ENCODE peak calls at places on chromosomes 2 and 18, in six cellular contexts. One of them, this sample, is unnamed. For H3K4me1, the result is how much of the 10 kb centered on the place peaks cover.

GRCh38 chr2:235958221-235958620 is 210.0 kb downstream of the GBX2 start:
- DNase-seq in mammary epithelial cell: no peak
- DNase-seq in heart right ventricle: no peak
- DNase-seq in Peyer's patch: no peak
- DNase-seq in heart left ventricle: no peak
- DNase-seq in left lung: no peak
- DNase-seq in this sample: no peak

GRCh38 chr2:260507-261161 is 3.2 kb downstream of the SH3YL1 start:
- DNase-seq in heart right ventricle: no peak
- DNase-seq in left lung: no peak
- DNase-seq in heart left ventricle: no peak
- DNase-seq in Peyer's patch: peak
- DNase-seq in mammary epithelial cell: no peak
- DNase-seq in this sample: no peak

GRCh38 chr18:77105680-77106079 is 26.9 kb downstream of the MBP start:
- DNase-seq in Peyer's patch: no peak
- DNase-seq in heart left ventricle: no peak
- DNase-seq in heart right ventricle: no peak
- DNase-seq in mammary epithelial cell: no peak
- DNase-seq in left lung: no peak
- DNase-seq in this sample: no peak

GRCh38 chr2:98412751-98413445 is 31.8 kb upstream of the INPP4A start:
- DNase-seq in heart right ventricle: no peak
- DNase-seq in mammary epithelial cell: peak
- DNase-seq in left lung: no peak
- DNase-seq in Peyer's patch: peak
- DNase-seq in heart left ventricle: no peak
- DNase-seq in this sample: peak

GRCh38 chr2:186950694-186951093 is 101.7 kb upstream of the ZSWIM2 start:
- DNase-seq in left lung: no peak
- DNase-seq in heart left ventricle: no peak
- DNase-seq in Peyer's patch: no peak
- DNase-seq in heart right ventricle: no peak
- DNase-seq in mammary epithelial cell: peak
- DNase-seq in this sample: peak

GRCh38 chr18:63439334-63439733 is 17.1 kb upstream of the VPS4B start:
- DNase-seq in heart left ventricle: no peak
- DNase-seq in heart right ventricle: no peak
- DNase-seq in mammary epithelial cell: peak
- DNase-seq in Peyer's patch: peak
- DNase-seq in left lung: no peak
- DNase-seq in this sample: peak

GRCh38 chr2:70523996-70524965 is 29.3 kb downstream of the TGFA start:
- DNase-seq in heart right ventricle: no peak
- DNase-seq in mammary epithelial cell: peak
- DNase-seq in Peyer's patch: peak
- DNase-seq in left lung: peak
- DNase-seq in heart left ventricle: no peak
- DNase-seq in this sample: no peak

GRCh38 chr2:201642086-201642578 is 1.2 kb downstream of the TMEM237 start:
- DNase-seq in mammary epithelial cell: no peak
- DNase-seq in left lung: no peak
- DNase-seq in heart left ventricle: no peak
- DNase-seq in heart right ventricle: no peak
- DNase-seq in Peyer's patch: no peak
- DNase-seq in this sample: no peak

GRCh38 chr2:105734762-105735538 is 9.8 kb upstream of the NCK2 start:
- DNase-seq in Peyer's patch: no peak
- DNase-seq in left lung: no peak
- DNase-seq in heart left ventricle: no peak
- DNase-seq in mammary epithelial cell: peak
- DNase-seq in heart right ventricle: no peak
- DNase-seq in this sample: no peak

GRCh38 chr2:191892391-191892790 is 45.5 kb upstream of the CAVIN2 start:
- DNase-seq in mammary epithelial cell: peak
- DNase-seq in heart left ventricle: no peak
- DNase-seq in Peyer's patch: no peak
- DNase-seq in left lung: no peak
- DNase-seq in heart right ventricle: no peak
- DNase-seq in this sample: no peak

GRCh38 chr18:2914185-2914584 is 67.4 kb downstream of the EMILIN2 start:
- DNase-seq in Peyer's patch: peak
- DNase-seq in left lung: no peak
- DNase-seq in heart right ventricle: peak
- DNase-seq in heart left ventricle: peak
- DNase-seq in mammary epithelial cell: no peak
- DNase-seq in this sample: peak

GRCh38 chr2:241897231-241897916 is 27.8 kb downstream of the RTP5 start:
- DNase-seq in left lung: no peak
- DNase-seq in Peyer's patch: peak
- DNase-seq in mammary epithelial cell: no peak
- DNase-seq in heart left ventricle: peak
- DNase-seq in heart right ventricle: no peak
- DNase-seq in this sample: no peak

GRCh38 chr2:68385907-68386287 is 20.8 kb downstream of the PLEK start:
- DNase-seq in heart left ventricle: no peak
- DNase-seq in Peyer's patch: no peak
- DNase-seq in left lung: no peak
- DNase-seq in heart right ventricle: no peak
- DNase-seq in mammary epithelial cell: no peak
- DNase-seq in this sample: no peak
- H3K27ac ChIP-seq in heart left ventricle: no peak
- H3K27ac ChIP-seq in Peyer's patch: no peak
- H3K27ac ChIP-seq in left lung: no peak
- H3K27ac ChIP-seq in heart right ventricle: no peak
- H3K27ac ChIP-seq in mammary epithelial cell: no peak
- H3K27ac ChIP-seq in this sample: no peak

GRCh38 chr2:18410543-18410942 is 149.9 kb downstream of the RDH14 start:
- DNase-seq in heart right ventricle: no peak
- DNase-seq in left lung: no peak
- DNase-seq in heart left ventricle: no peak
- DNase-seq in mammary epithelial cell: no peak
- DNase-seq in Peyer's patch: no peak
- DNase-seq in this sample: no peak

GRCh38 chr2:18411571-18411970 is 148.9 kb downstream of the RDH14 start:
- DNase-seq in left lung: no peak
- DNase-seq in mammary epithelial cell: no peak
- DNase-seq in heart right ventricle: no peak
- DNase-seq in Peyer's patch: no peak
- DNase-seq in heart left ventricle: no peak
- DNase-seq in this sample: no peak

GRCh38 chr2:18412980-18413793 is 147.3 kb downstream of the RDH14 start:
- DNase-seq in Peyer's patch: no peak
- DNase-seq in heart left ventricle: no peak
- DNase-seq in left lung: no peak
- DNase-seq in heart right ventricle: no peak
- DNase-seq in mammary epithelial cell: no peak
- DNase-seq in this sample: no peak

DNA sequence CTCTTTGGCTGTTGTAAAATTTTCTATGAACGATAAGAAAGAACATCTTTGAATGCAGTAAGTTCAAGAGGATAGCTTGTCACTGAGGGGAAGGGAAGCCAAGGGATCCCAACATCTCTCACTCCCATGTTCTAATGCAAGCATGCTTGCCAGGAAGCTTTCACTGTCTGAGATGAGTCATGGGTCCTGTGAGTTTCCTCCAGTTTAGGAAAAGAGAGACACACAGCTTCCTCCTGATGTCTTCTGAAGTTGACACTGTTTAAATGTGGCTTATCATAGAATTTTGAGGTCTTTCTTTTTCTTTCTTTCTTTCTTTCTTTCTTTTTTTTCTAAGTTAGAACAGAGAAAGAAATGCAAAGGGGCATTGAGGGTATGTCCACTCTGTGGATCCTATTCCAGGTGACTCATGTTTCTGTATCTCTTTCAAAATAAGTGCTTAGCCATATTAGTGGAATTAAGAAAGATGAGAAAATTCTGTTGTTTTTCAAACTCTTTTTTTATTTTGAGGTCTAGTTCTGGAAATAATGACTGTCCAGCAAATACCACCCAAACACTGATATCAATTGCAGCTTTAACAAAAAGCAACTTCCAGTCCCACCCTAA is 146.6 kb downstream of the RDH14 start:
- DNase-seq in left lung: no peak
- DNase-seq in heart right ventricle: no peak
- DNase-seq in heart left ventricle: no peak
- DNase-seq in mammary epithelial cell: peak
- DNase-seq in Peyer's patch: peak
- DNase-seq in this sample: peak
- H3K4me3 ChIP-seq in left lung: no peak
- H3K4me3 ChIP-seq in heart right ventricle: no peak
- H3K4me3 ChIP-seq in heart left ventricle: no peak
- H3K4me3 ChIP-seq in mammary epithelial cell: no peak
- H3K4me3 ChIP-seq in Peyer's patch: no peak
- H3K4me3 ChIP-seq in this sample: no peak

GRCh38 chr18:48542513-48543181 is 3.8 kb downstream of the CTIF start:
- DNase-seq in left lung: no peak
- DNase-seq in Peyer's patch: no peak
- DNase-seq in heart left ventricle: no peak
- DNase-seq in mammary epithelial cell: peak
- DNase-seq in heart right ventricle: no peak
- DNase-seq in this sample: no peak

GRCh38 chr18:48540329-48541025 is 1.6 kb downstream of the CTIF start:
- DNase-seq in Peyer's patch: peak
- DNase-seq in heart left ventricle: peak
- DNase-seq in mammary epithelial cell: peak
- DNase-seq in left lung: peak
- DNase-seq in heart right ventricle: peak
- DNase-seq in this sample: peak

GRCh38 chr18:48541747-48542108 is 2.9 kb downstream of the CTIF start:
- DNase-seq in heart right ventricle: no peak
- DNase-seq in left lung: no peak
- DNase-seq in mammary epithelial cell: no peak
- DNase-seq in Peyer's patch: no peak
- DNase-seq in heart left ventricle: no peak
- DNase-seq in this sample: no peak

GRCh38 chr18:48539406-48540328 is 836 bp downstream of the CTIF start:
- DNase-seq in mammary epithelial cell: peak
- DNase-seq in Peyer's patch: peak
- DNase-seq in left lung: peak
- DNase-seq in heart left ventricle: peak
- DNase-seq in heart right ventricle: peak
- DNase-seq in this sample: peak

GRCh38 chr18:48541026-48541746 is 2.4 kb downstream of the CTIF start:
- DNase-seq in Peyer's patch: peak
- DNase-seq in left lung: peak
- DNase-seq in mammary epithelial cell: peak
- DNase-seq in heart left ventricle: peak
- DNase-seq in heart right ventricle: peak
- DNase-seq in this sample: peak
- H3K4me1 ChIP-seq in Peyer's patch: under half
- H3K4me1 ChIP-seq in left lung: under half
- H3K4me1 ChIP-seq in mammary epithelial cell: under half
- H3K4me1 ChIP-seq in heart left ventricle: under half
- H3K4me1 ChIP-seq in heart right ventricle: half or more
- H3K4me1 ChIP-seq in this sample: under half

GRCh38 chr2:50732796-50733195 is 299.1 kb downstream of the NRXN1 start:
- DNase-seq in mammary epithelial cell: no peak
- DNase-seq in left lung: no peak
- DNase-seq in heart left ventricle: no peak
- DNase-seq in heart right ventricle: no peak
- DNase-seq in Peyer's patch: no peak
- DNase-seq in this sample: no peak

GRCh38 chr2:50726186-50726585 is 305.7 kb downstream of the NRXN1 start:
- DNase-seq in heart left ventricle: no peak
- DNase-seq in left lung: peak
- DNase-seq in heart right ventricle: no peak
- DNase-seq in Peyer's patch: no peak
- DNase-seq in mammary epithelial cell: no peak
- DNase-seq in this sample: no peak

GRCh38 chr2:50724837-50725236 is 307.1 kb downstream of the NRXN1 start:
- DNase-seq in Peyer's patch: no peak
- DNase-seq in heart left ventricle: no peak
- DNase-seq in left lung: no peak
- DNase-seq in heart right ventricle: no peak
- DNase-seq in mammary epithelial cell: no peak
- DNase-seq in this sample: no peak

GRCh38 chr2:50727940-50728339 is 304.0 kb downstream of the NRXN1 start:
- DNase-seq in left lung: no peak
- DNase-seq in heart left ventricle: no peak
- DNase-seq in mammary epithelial cell: no peak
- DNase-seq in heart right ventricle: no peak
- DNase-seq in Peyer's patch: no peak
- DNase-seq in this sample: no peak

DNA sequence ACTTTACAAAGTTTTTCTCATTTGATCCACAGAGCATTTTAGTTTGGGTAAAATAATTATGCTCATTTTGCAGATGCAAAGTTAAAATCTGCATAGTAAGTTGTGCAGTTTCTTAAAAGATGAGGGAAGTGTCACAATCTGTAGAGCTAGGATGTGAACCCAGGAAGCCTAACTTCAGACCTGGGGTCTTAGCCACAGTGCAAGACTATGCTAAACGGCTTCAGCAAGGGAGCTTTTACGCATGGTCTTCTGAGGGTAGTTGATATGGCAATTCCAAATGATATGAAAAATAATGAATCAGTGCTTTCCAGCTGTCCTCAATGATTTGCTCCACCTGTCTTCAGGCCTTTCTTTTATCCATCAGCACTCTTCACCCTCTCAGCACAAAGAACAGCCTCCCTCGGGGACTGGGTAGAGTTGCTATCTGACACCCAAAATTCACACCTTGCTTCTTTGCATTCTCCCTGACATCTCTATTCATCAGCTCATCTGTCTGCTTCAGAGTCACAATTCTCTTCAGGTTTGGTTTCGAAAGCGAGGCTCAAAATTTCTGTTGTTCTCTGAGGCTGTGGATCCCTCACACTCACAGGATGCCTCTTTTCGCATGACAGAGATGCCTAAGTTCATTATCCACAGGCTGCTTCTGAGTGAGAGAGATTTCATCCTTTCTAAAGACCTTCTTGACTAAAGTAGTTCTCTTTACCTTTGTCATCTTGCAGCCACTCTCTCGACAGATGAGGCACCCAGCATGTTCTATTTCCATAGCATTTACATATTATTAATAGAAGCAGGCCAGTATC is 302.4 kb downstream of the NRXN1 start:
- DNase-seq in mammary epithelial cell: no peak
- DNase-seq in left lung: no peak
- DNase-seq in heart left ventricle: no peak
- DNase-seq in heart right ventricle: no peak
- DNase-seq in Peyer's patch: no peak
- DNase-seq in this sample: no peak
- H3K27ac ChIP-seq in mammary epithelial cell: no peak
- H3K27ac ChIP-seq in left lung: no peak
- H3K27ac ChIP-seq in heart left ventricle: no peak
- H3K27ac ChIP-seq in heart right ventricle: no peak
- H3K27ac ChIP-seq in Peyer's patch: no peak
- H3K27ac ChIP-seq in this sample: no peak